ENCODE peak calls at places on chromosomes 1 and 21, in six cellular contexts. One of them, this sample, is unnamed.

GRCh38 chr1:26158271-26159112 is at the start of gene FAM110D:
- DNase-seq in NCI-H1092: no peak
- DNase-seq in NCI-H345: no peak
- DNase-seq in RWPE1: no peak
- DNase-seq in activated effector memory CD4-positive, alpha-beta T cell treated with Interleukin-2 at 50 U/mL for 16 hours: no peak
- DNase-seq in substantia nigra: no peak
- DNase-seq in this sample: no peak

GRCh38 chr1:232667781-232668101 is 37.8 kb upstream of the SIPA1L2 start:
- DNase-seq in substantia nigra: no peak
- DNase-seq in activated effector memory CD4-positive, alpha-beta T cell treated with Interleukin-2 at 50 U/mL for 16 hours: no peak
- DNase-seq in RWPE1: no peak
- DNase-seq in NCI-H1092: no peak
- DNase-seq in NCI-H345: no peak
- DNase-seq in this sample: no peak

GRCh38 chr1:212775241-212775640 is 16.3 kb downstream of the NSL1 start:
- DNase-seq in RWPE1: no peak
- DNase-seq in substantia nigra: no peak
- DNase-seq in activated effector memory CD4-positive, alpha-beta T cell treated with Interleukin-2 at 50 U/mL for 16 hours: no peak
- DNase-seq in NCI-H345: no peak
- DNase-seq in NCI-H1092: no peak
- DNase-seq in this sample: no peak

GRCh38 chr21:43904316-43904925 is 39.4 kb downstream of the AGPAT3 start:
- DNase-seq in substantia nigra: no peak
- DNase-seq in NCI-H1092: no peak
- DNase-seq in RWPE1: no peak
- DNase-seq in NCI-H345: no peak
- DNase-seq in activated effector memory CD4-positive, alpha-beta T cell treated with Interleukin-2 at 50 U/mL for 16 hours: no peak
- DNase-seq in this sample: no peak

GRCh38 chr1:147579532-147580199 is 38.4 kb downstream of the BCL9 start:
- DNase-seq in NCI-H1092: no peak
- DNase-seq in substantia nigra: no peak
- DNase-seq in NCI-H345: no peak
- DNase-seq in RWPE1: no peak
- DNase-seq in activated effector memory CD4-positive, alpha-beta T cell treated with Interleukin-2 at 50 U/mL for 16 hours: no peak
- DNase-seq in this sample: no peak

GRCh38 chr1:85283475-85284199 is 7.2 kb upstream of the BCL10 start:
- DNase-seq in RWPE1: no peak
- DNase-seq in substantia nigra: no peak
- DNase-seq in NCI-H1092: no peak
- DNase-seq in NCI-H345: no peak
- DNase-seq in activated effector memory CD4-positive, alpha-beta T cell treated with Interleukin-2 at 50 U/mL for 16 hours: no peak
- DNase-seq in this sample: no peak

GRCh38 chr21:44727321-44727720 is 15.9 kb upstream of the TSPEAR start:
- DNase-seq in substantia nigra: no peak
- DNase-seq in RWPE1: no peak
- DNase-seq in activated effector memory CD4-positive, alpha-beta T cell treated with Interleukin-2 at 50 U/mL for 16 hours: no peak
- DNase-seq in NCI-H345: no peak
- DNase-seq in NCI-H1092: no peak
- DNase-seq in this sample: no peak

GRCh38 chr1:60753508-60753907 is 328.9 kb upstream of the NFIA start:
- DNase-seq in activated effector memory CD4-positive, alpha-beta T cell treated with Interleukin-2 at 50 U/mL for 16 hours: no peak
- DNase-seq in substantia nigra: no peak
- DNase-seq in RWPE1: no peak
- DNase-seq in NCI-H345: no peak
- DNase-seq in NCI-H1092: no peak
- DNase-seq in this sample: no peak

GRCh38 chr1:94143809-94144176 is 22.8 kb upstream of the ABCA4 start:
- DNase-seq in NCI-H345: peak
- DNase-seq in activated effector memory CD4-positive, alpha-beta T cell treated with Interleukin-2 at 50 U/mL for 16 hours: no peak
- DNase-seq in NCI-H1092: peak
- DNase-seq in RWPE1: no peak
- DNase-seq in substantia nigra: no peak
- DNase-seq in this sample: no peak

GRCh38 chr1:48530727-48531351 is 58.8 kb upstream of the SPATA6 start:
- DNase-seq in RWPE1: peak
- DNase-seq in substantia nigra: peak
- DNase-seq in activated effector memory CD4-positive, alpha-beta T cell treated with Interleukin-2 at 50 U/mL for 16 hours: no peak
- DNase-seq in NCI-H1092: peak
- DNase-seq in NCI-H345: peak
- DNase-seq in this sample: no peak

GRCh38 chr1:17069452-17070162 is 15.8 kb upstream of the SDHB start:
- DNase-seq in NCI-H1092: no peak
- DNase-seq in activated effector memory CD4-positive, alpha-beta T cell treated with Interleukin-2 at 50 U/mL for 16 hours: no peak
- DNase-seq in RWPE1: no peak
- DNase-seq in NCI-H345: no peak
- DNase-seq in substantia nigra: no peak
- DNase-seq in this sample: no peak

GRCh38 chr1:53641481-53642214 is 97.3 kb downstream of the GLIS1 start:
- DNase-seq in NCI-H345: no peak
- DNase-seq in substantia nigra: no peak
- DNase-seq in activated effector memory CD4-positive, alpha-beta T cell treated with Interleukin-2 at 50 U/mL for 16 hours: no peak
- DNase-seq in NCI-H1092: no peak
- DNase-seq in RWPE1: no peak
- DNase-seq in this sample: no peak

GRCh38 chr1:212452323-212453155 is 19.8 kb downstream of the NENF start:
- DNase-seq in RWPE1: no peak
- DNase-seq in activated effector memory CD4-positive, alpha-beta T cell treated with Interleukin-2 at 50 U/mL for 16 hours: no peak
- DNase-seq in NCI-H345: no peak
- DNase-seq in substantia nigra: no peak
- DNase-seq in NCI-H1092: no peak
- DNase-seq in this sample: peak

GRCh38 chr1:179178965-179179364 is 50.5 kb downstream of the ABL2 start:
- DNase-seq in NCI-H1092: no peak
- DNase-seq in substantia nigra: no peak
- DNase-seq in activated effector memory CD4-positive, alpha-beta T cell treated with Interleukin-2 at 50 U/mL for 16 hours: no peak
- DNase-seq in NCI-H345: no peak
- DNase-seq in RWPE1: peak
- DNase-seq in this sample: no peak

GRCh38 chr1:37797750-37798345 is 4.2 kb downstream of the MANEAL start:
- DNase-seq in activated effector memory CD4-positive, alpha-beta T cell treated with Interleukin-2 at 50 U/mL for 16 hours: no peak
- DNase-seq in substantia nigra: no peak
- DNase-seq in NCI-H345: no peak
- DNase-seq in NCI-H1092: no peak
- DNase-seq in RWPE1: no peak
- DNase-seq in this sample: no peak

GRCh38 chr1:26971590-26971989 is 11.3 kb upstream of the KDF1 start:
- DNase-seq in substantia nigra: no peak
- DNase-seq in NCI-H345: no peak
- DNase-seq in RWPE1: no peak
- DNase-seq in activated effector memory CD4-positive, alpha-beta T cell treated with Interleukin-2 at 50 U/mL for 16 hours: no peak
- DNase-seq in NCI-H1092: no peak
- DNase-seq in this sample: no peak

GRCh38 chr1:25525360-25525688 is 18.1 kb upstream of the LDLRAP1 start:
- DNase-seq in NCI-H345: no peak
- DNase-seq in NCI-H1092: no peak
- DNase-seq in RWPE1: no peak
- DNase-seq in substantia nigra: no peak
- DNase-seq in activated effector memory CD4-positive, alpha-beta T cell treated with Interleukin-2 at 50 U/mL for 16 hours: no peak
- DNase-seq in this sample: no peak

GRCh38 chr1:55369474-55369873 is 154.3 kb upstream of the USP24 start:
- DNase-seq in activated effector memory CD4-positive, alpha-beta T cell treated with Interleukin-2 at 50 U/mL for 16 hours: no peak
- DNase-seq in substantia nigra: no peak
- DNase-seq in NCI-H1092: no peak
- DNase-seq in RWPE1: no peak
- DNase-seq in NCI-H345: no peak
- DNase-seq in this sample: peak

GRCh38 chr1:233304489-233305102 is 9.1 kb upstream of the PCNX2 start:
- DNase-seq in NCI-H1092: peak
- DNase-seq in substantia nigra: no peak
- DNase-seq in NCI-H345: peak
- DNase-seq in RWPE1: no peak
- DNase-seq in activated effector memory CD4-positive, alpha-beta T cell treated with Interleukin-2 at 50 U/mL for 16 hours: no peak
- DNase-seq in this sample: no peak

GRCh38 chr1:173193639-173194038 is 13.5 kb downstream of the TNFSF4 start:
- DNase-seq in substantia nigra: no peak
- DNase-seq in RWPE1: no peak
- DNase-seq in activated effector memory CD4-positive, alpha-beta T cell treated with Interleukin-2 at 50 U/mL for 16 hours: no peak
- DNase-seq in NCI-H345: no peak
- DNase-seq in NCI-H1092: no peak
- DNase-seq in this sample: no peak

GRCh38 chr1:168441745-168442144 is 102.1 kb downstream of the XCL2 start:
- DNase-seq in substantia nigra: no peak
- DNase-seq in NCI-H1092: no peak
- DNase-seq in RWPE1: no peak
- DNase-seq in activated effector memory CD4-positive, alpha-beta T cell treated with Interleukin-2 at 50 U/mL for 16 hours: no peak
- DNase-seq in NCI-H345: no peak
- DNase-seq in this sample: no peak

GRCh38 chr1:200892546-200892945 is 2.2 kb upstream of the INAVA start:
- DNase-seq in substantia nigra: no peak
- DNase-seq in activated effector memory CD4-positive, alpha-beta T cell treated with Interleukin-2 at 50 U/mL for 16 hours: no peak
- DNase-seq in RWPE1: no peak
- DNase-seq in NCI-H1092: no peak
- DNase-seq in NCI-H345: no peak
- DNase-seq in this sample: no peak

GRCh38 chr21:34020005-34020847 is 53.2 kb upstream of the MRPS6 start:
- DNase-seq in NCI-H1092: no peak
- DNase-seq in substantia nigra: no peak
- DNase-seq in NCI-H345: peak
- DNase-seq in activated effector memory CD4-positive, alpha-beta T cell treated with Interleukin-2 at 50 U/mL for 16 hours: no peak
- DNase-seq in RWPE1: no peak
- DNase-seq in this sample: no peak

GRCh38 chr1:212583082-212583615 is 25.4 kb upstream of the ATF3 start:
- DNase-seq in RWPE1: no peak
- DNase-seq in activated effector memory CD4-positive, alpha-beta T cell treated with Interleukin-2 at 50 U/mL for 16 hours: no peak
- DNase-seq in NCI-H1092: no peak
- DNase-seq in substantia nigra: no peak
- DNase-seq in NCI-H345: no peak
- DNase-seq in this sample: no peak

GRCh38 chr1:26296340-26297056 is 9.9 kb downstream of the UBXN11 start:
- DNase-seq in RWPE1: no peak
- DNase-seq in NCI-H345: no peak
- DNase-seq in activated effector memory CD4-positive, alpha-beta T cell treated with Interleukin-2 at 50 U/mL for 16 hours: no peak
- DNase-seq in NCI-H1092: no peak
- DNase-seq in substantia nigra: no peak
- DNase-seq in this sample: no peak

GRCh38 chr1:240823357-240823756 is 211.4 kb upstream of the GREM2 start:
- DNase-seq in substantia nigra: no peak
- DNase-seq in NCI-H345: no peak
- DNase-seq in activated effector memory CD4-positive, alpha-beta T cell treated with Interleukin-2 at 50 U/mL for 16 hours: no peak
- DNase-seq in RWPE1: no peak
- DNase-seq in NCI-H1092: no peak
- DNase-seq in this sample: no peak

GRCh38 chr1:226406401-226406881 is 1.5 kb downstream of the PARP1 start:
- DNase-seq in NCI-H1092: no peak
- DNase-seq in substantia nigra: no peak
- DNase-seq in activated effector memory CD4-positive, alpha-beta T cell treated with Interleukin-2 at 50 U/mL for 16 hours: no peak
- DNase-seq in RWPE1: peak
- DNase-seq in NCI-H345: no peak
- DNase-seq in this sample: no peak

GRCh38 chr1:77762072-77762476 is 2.4 kb upstream of the USP33 start:
- DNase-seq in activated effector memory CD4-positive, alpha-beta T cell treated with Interleukin-2 at 50 U/mL for 16 hours: no peak
- DNase-seq in NCI-H345: no peak
- DNase-seq in RWPE1: peak
- DNase-seq in substantia nigra: no peak
- DNase-seq in NCI-H1092: no peak
- DNase-seq in this sample: no peak

GRCh38 chr1:50488876-50489275 is 65.6 kb upstream of the DMRTA2 start:
- DNase-seq in NCI-H1092: no peak
- DNase-seq in RWPE1: no peak
- DNase-seq in activated effector memory CD4-positive, alpha-beta T cell treated with Interleukin-2 at 50 U/mL for 16 hours: no peak
- DNase-seq in substantia nigra: no peak
- DNase-seq in NCI-H345: no peak
- DNase-seq in this sample: no peak

GRCh38 chr1:116968724-116969123 is 32.8 kb upstream of the CD101 start:
- DNase-seq in RWPE1: no peak
- DNase-seq in NCI-H1092: no peak
- DNase-seq in activated effector memory CD4-positive, alpha-beta T cell treated with Interleukin-2 at 50 U/mL for 16 hours: no peak
- DNase-seq in substantia nigra: no peak
- DNase-seq in NCI-H345: no peak
- DNase-seq in this sample: no peak